ENCODE peak calls at places on chromosomes 13 and 19, in six cellular contexts. One of them, this sample, is unnamed.

GRCh38 chr19:48745208-48745995 is 1.3 kb downstream of the IZUMO1 start:
- DNase-seq in adrenal gland: peak; percentile 83
- DNase-seq in epithelial cell of esophagus: peak; percentile 74
- DNase-seq in heart left ventricle: peak; percentile 61
- DNase-seq in neural progenitor cell: peak; percentile 84
- DNase-seq in choroid plexus epithelial cell: peak; percentile 80
- DNase-seq in this sample: peak; percentile 65

GRCh38 chr19:19064811-19065745 is 1.3 kb downstream of the SLC25A42 start:
- DNase-seq in adrenal gland: no peak
- DNase-seq in epithelial cell of esophagus: no peak
- DNase-seq in heart left ventricle: no peak
- DNase-seq in neural progenitor cell: no peak
- DNase-seq in choroid plexus epithelial cell: peak; percentile 22
- DNase-seq in this sample: no peak

GRCh38 chr19:4369888-4370260 is 26.5 kb downstream of the MPND start:
- DNase-seq in adrenal gland: peak; percentile 62
- DNase-seq in epithelial cell of esophagus: peak; percentile 83
- DNase-seq in heart left ventricle: peak; percentile 51
- DNase-seq in neural progenitor cell: peak; percentile 59
- DNase-seq in choroid plexus epithelial cell: peak; percentile 32
- DNase-seq in this sample: no peak

GRCh38 chr13:40077396-40078027 is 422.1 kb downstream of the COG6 start:
- DNase-seq in adrenal gland: no peak
- DNase-seq in epithelial cell of esophagus: peak; percentile 84
- DNase-seq in heart left ventricle: no peak
- DNase-seq in neural progenitor cell: no peak
- DNase-seq in choroid plexus epithelial cell: no peak
- DNase-seq in this sample: no peak

GRCh38 chr19:55116232-55117062 is 990 bp downstream of the PPP1R12C start:
- DNase-seq in adrenal gland: peak; percentile 72
- DNase-seq in epithelial cell of esophagus: peak; percentile 47
- DNase-seq in heart left ventricle: peak; percentile 77
- DNase-seq in neural progenitor cell: peak; percentile 50
- DNase-seq in choroid plexus epithelial cell: peak; percentile 74
- DNase-seq in this sample: peak; percentile 73

GRCh38 chr19:7067716-7068115 is 1.8 kb upstream of the ZNF557 start:
- DNase-seq in adrenal gland: no peak
- DNase-seq in epithelial cell of esophagus: no peak
- DNase-seq in heart left ventricle: no peak
- DNase-seq in neural progenitor cell: no peak
- DNase-seq in choroid plexus epithelial cell: peak; percentile 33
- DNase-seq in this sample: no peak

GRCh38 chr19:18440936-18441803 is 3.2 kb upstream of the ISYNA1 start:
- DNase-seq in adrenal gland: peak; percentile 4
- DNase-seq in epithelial cell of esophagus: no peak
- DNase-seq in heart left ventricle: no peak
- DNase-seq in neural progenitor cell: no peak
- DNase-seq in choroid plexus epithelial cell: no peak
- DNase-seq in this sample: no peak

GRCh38 chr19:4800591-4801081 is 9.1 kb downstream of the FEM1A start:
- DNase-seq in adrenal gland: no peak
- DNase-seq in epithelial cell of esophagus: peak; percentile 96
- DNase-seq in heart left ventricle: peak; percentile 45
- DNase-seq in neural progenitor cell: no peak
- DNase-seq in choroid plexus epithelial cell: no peak
- DNase-seq in this sample: no peak

GRCh38 chr13:71828117-71828516 is 38.9 kb downstream of the DACH1 start:
- DNase-seq in adrenal gland: no peak
- DNase-seq in epithelial cell of esophagus: no peak
- DNase-seq in heart left ventricle: no peak
- DNase-seq in neural progenitor cell: no peak
- DNase-seq in choroid plexus epithelial cell: no peak
- DNase-seq in this sample: no peak

GRCh38 chr19:41323430-41324125 is 13.6 kb downstream of the CCDC97 start:
- DNase-seq in adrenal gland: peak; percentile 90
- DNase-seq in epithelial cell of esophagus: peak; percentile 70
- DNase-seq in heart left ventricle: peak; percentile 67
- DNase-seq in neural progenitor cell: no peak
- DNase-seq in choroid plexus epithelial cell: peak; percentile 98
- DNase-seq in this sample: peak; percentile 86

GRCh38 chr19:51417807-51418152 is 338 bp upstream of the SIGLEC10 start:
- DNase-seq in adrenal gland: no peak
- DNase-seq in epithelial cell of esophagus: no peak
- DNase-seq in heart left ventricle: no peak
- DNase-seq in neural progenitor cell: no peak
- DNase-seq in choroid plexus epithelial cell: no peak
- DNase-seq in this sample: no peak

GRCh38 chr19:42201489-42202289 is 15.8 kb downstream of the DEDD2 start:
- DNase-seq in adrenal gland: peak; percentile 40
- DNase-seq in epithelial cell of esophagus: no peak
- DNase-seq in heart left ventricle: peak; percentile 42
- DNase-seq in neural progenitor cell: no peak
- DNase-seq in choroid plexus epithelial cell: no peak
- DNase-seq in this sample: no peak

GRCh38 chr19:6041071-6041470 is 63.1 kb upstream of the RANBP3 start:
- DNase-seq in adrenal gland: no peak
- DNase-seq in epithelial cell of esophagus: no peak
- DNase-seq in heart left ventricle: no peak
- DNase-seq in neural progenitor cell: no peak
- DNase-seq in choroid plexus epithelial cell: no peak
- DNase-seq in this sample: no peak

GRCh38 chr19:33712268-33712667 is 84.4 kb upstream of the KCTD15 start:
- DNase-seq in adrenal gland: peak; percentile 11
- DNase-seq in epithelial cell of esophagus: no peak
- DNase-seq in heart left ventricle: no peak
- DNase-seq in neural progenitor cell: no peak
- DNase-seq in choroid plexus epithelial cell: no peak
- DNase-seq in this sample: no peak

GRCh38 chr19:38729653-38730469 is 14.4 kb downstream of the CAPN12 start:
- DNase-seq in adrenal gland: peak; percentile 82
- DNase-seq in epithelial cell of esophagus: peak; percentile 60
- DNase-seq in heart left ventricle: peak; percentile 72
- DNase-seq in neural progenitor cell: peak; percentile 88
- DNase-seq in choroid plexus epithelial cell: peak; percentile 59
- DNase-seq in this sample: peak; percentile 57

GRCh38 chr13:51913421-51914136 is 51.8 kb downstream of the CCDC70 start:
- DNase-seq in adrenal gland: no peak
- DNase-seq in epithelial cell of esophagus: no peak
- DNase-seq in heart left ventricle: no peak
- DNase-seq in neural progenitor cell: peak; percentile 60
- DNase-seq in choroid plexus epithelial cell: no peak
- DNase-seq in this sample: no peak
- TF ChIP-seq CTCF in adrenal gland: no peak
- TF ChIP-seq CTCF in epithelial cell of esophagus: no peak
- TF ChIP-seq CTCF in heart left ventricle: no peak
- TF ChIP-seq CTCF in neural progenitor cell: peak; percentile 44
- TF ChIP-seq CTCF in choroid plexus epithelial cell: peak; percentile 9
- TF ChIP-seq CTCF in this sample: no peak

GRCh38 chr19:58054792-58055482 is 4.1 kb upstream of the ZNF135 start:
- DNase-seq in adrenal gland: peak; percentile 33
- DNase-seq in epithelial cell of esophagus: no peak
- DNase-seq in heart left ventricle: peak; percentile 57
- DNase-seq in neural progenitor cell: peak; percentile 29
- DNase-seq in choroid plexus epithelial cell: peak; percentile 23
- DNase-seq in this sample: peak; percentile 31
- TF ChIP-seq CTCF in adrenal gland: no peak
- TF ChIP-seq CTCF in epithelial cell of esophagus: no peak
- TF ChIP-seq CTCF in heart left ventricle: no peak
- TF ChIP-seq CTCF in neural progenitor cell: no peak
- TF ChIP-seq CTCF in choroid plexus epithelial cell: peak; percentile 36
- TF ChIP-seq CTCF in this sample: peak; percentile 5

GRCh38 chr13:86447479-86447878 is 648.3 kb upstream of the SLITRK6 start:
- DNase-seq in adrenal gland: no peak
- DNase-seq in epithelial cell of esophagus: no peak
- DNase-seq in heart left ventricle: no peak
- DNase-seq in neural progenitor cell: no peak
- DNase-seq in choroid plexus epithelial cell: no peak
- DNase-seq in this sample: no peak
- TF ChIP-seq CTCF in adrenal gland: no peak
- TF ChIP-seq CTCF in epithelial cell of esophagus: no peak
- TF ChIP-seq CTCF in heart left ventricle: no peak
- TF ChIP-seq CTCF in neural progenitor cell: peak; percentile 28
- TF ChIP-seq CTCF in choroid plexus epithelial cell: no peak
- TF ChIP-seq CTCF in this sample: no peak

GRCh38 chr19:46693760-46694159 is 23.2 kb downstream of the PRKD2 start:
- DNase-seq in adrenal gland: no peak
- DNase-seq in epithelial cell of esophagus: no peak
- DNase-seq in heart left ventricle: no peak
- DNase-seq in neural progenitor cell: no peak
- DNase-seq in choroid plexus epithelial cell: no peak
- DNase-seq in this sample: no peak

GRCh38 chr19:46697142-46697960 is 19.6 kb downstream of the PRKD2 start:
- DNase-seq in adrenal gland: peak; percentile 94
- DNase-seq in epithelial cell of esophagus: peak; percentile 86
- DNase-seq in heart left ventricle: peak; percentile 85
- DNase-seq in neural progenitor cell: peak; percentile 97
- DNase-seq in choroid plexus epithelial cell: peak; percentile 85
- DNase-seq in this sample: peak; percentile 90

GRCh38 chr19:46696052-46696451 is 20.9 kb downstream of the PRKD2 start:
- DNase-seq in adrenal gland: no peak
- DNase-seq in epithelial cell of esophagus: no peak
- DNase-seq in heart left ventricle: no peak
- DNase-seq in neural progenitor cell: no peak
- DNase-seq in choroid plexus epithelial cell: no peak
- DNase-seq in this sample: no peak

GRCh38 chr19:46700704-46701103 is 16.2 kb downstream of the PRKD2 start:
- DNase-seq in adrenal gland: no peak
- DNase-seq in epithelial cell of esophagus: no peak
- DNase-seq in heart left ventricle: no peak
- DNase-seq in neural progenitor cell: no peak
- DNase-seq in choroid plexus epithelial cell: no peak
- DNase-seq in this sample: no peak

DNA sequence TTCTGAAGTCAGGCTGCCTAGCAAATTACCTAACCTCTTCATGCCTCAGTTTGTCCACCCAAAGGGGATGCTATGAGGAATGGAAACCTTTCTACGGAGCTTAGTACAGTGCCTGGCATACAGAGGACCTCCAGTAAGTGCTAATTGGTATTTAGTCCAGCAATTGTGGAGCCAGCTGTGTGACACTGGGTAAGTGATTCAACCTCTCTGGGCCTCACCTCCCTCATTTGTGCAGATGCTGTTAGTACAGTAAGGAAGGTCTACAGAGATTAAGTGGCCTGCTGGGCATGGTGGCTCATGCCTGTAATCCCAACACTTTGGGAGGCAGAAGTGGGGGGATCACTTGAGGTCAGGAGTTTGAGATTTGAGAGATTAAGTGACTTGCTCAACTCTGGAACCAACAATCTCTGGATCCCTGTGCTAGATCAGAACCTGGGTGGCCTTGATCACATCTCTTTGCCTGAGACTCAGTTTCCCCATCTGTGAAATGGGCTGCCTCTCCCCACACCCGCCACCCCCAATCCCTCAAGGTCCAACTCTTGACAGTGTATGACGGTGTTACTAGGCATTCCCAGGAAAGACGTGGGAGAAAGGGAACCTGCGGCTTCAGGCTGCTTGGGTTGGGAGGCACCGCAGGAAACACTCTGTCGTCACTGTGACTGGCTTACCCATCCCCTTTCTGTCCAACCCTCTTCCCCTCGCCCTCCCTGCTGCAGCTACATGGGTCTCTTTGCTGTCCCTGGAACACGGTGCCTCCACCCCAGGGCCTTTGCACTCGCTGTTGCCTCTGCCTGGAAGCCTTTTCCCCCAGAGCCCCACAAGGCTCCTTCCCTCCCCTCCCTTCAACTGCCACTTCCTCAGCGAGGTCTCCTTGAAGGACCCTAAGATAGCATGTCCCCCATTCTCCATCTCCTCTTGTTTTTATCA is 18.3 kb downstream of the PRKD2 start:
- DNase-seq in adrenal gland: no peak
- DNase-seq in epithelial cell of esophagus: no peak
- DNase-seq in heart left ventricle: no peak
- DNase-seq in neural progenitor cell: no peak
- DNase-seq in choroid plexus epithelial cell: no peak
- DNase-seq in this sample: no peak
- TF ChIP-seq CTCF in adrenal gland: no peak
- TF ChIP-seq CTCF in epithelial cell of esophagus: no peak
- TF ChIP-seq CTCF in heart left ventricle: no peak
- TF ChIP-seq CTCF in neural progenitor cell: no peak
- TF ChIP-seq CTCF in choroid plexus epithelial cell: no peak
- TF ChIP-seq CTCF in this sample: no peak

GRCh38 chr19:35555301-35556005 is 8.0 kb downstream of the ATP4A start:
- DNase-seq in adrenal gland: no peak
- DNase-seq in epithelial cell of esophagus: no peak
- DNase-seq in heart left ventricle: no peak
- DNase-seq in neural progenitor cell: peak; percentile 75
- DNase-seq in choroid plexus epithelial cell: peak; percentile 42
- DNase-seq in this sample: no peak
- TF ChIP-seq CTCF in adrenal gland: no peak
- TF ChIP-seq CTCF in epithelial cell of esophagus: no peak
- TF ChIP-seq CTCF in heart left ventricle: no peak
- TF ChIP-seq CTCF in neural progenitor cell: peak; percentile 57
- TF ChIP-seq CTCF in choroid plexus epithelial cell: peak; percentile 44
- TF ChIP-seq CTCF in this sample: no peak

DNA sequence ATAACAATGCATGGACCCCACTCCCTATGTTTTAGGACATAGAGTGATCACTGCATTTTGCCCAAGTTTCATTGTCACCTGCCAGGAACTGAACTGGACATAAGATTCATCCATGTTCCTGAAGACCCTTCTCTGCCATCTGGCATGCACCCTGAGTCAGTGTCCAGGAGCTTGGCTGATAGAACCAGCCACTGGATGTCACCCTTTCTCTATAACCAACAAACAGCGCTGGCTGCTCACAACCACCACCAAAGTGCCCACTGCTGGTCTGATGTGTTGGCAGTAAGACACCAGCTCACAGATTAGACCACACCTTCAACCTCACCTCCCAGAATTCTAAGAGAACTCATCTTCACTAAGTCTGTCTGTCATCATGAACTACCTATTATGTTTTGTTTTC is 333.4 kb downstream of the ITGBL1 start:
- DNase-seq in adrenal gland: no peak
- DNase-seq in epithelial cell of esophagus: peak; percentile 42
- DNase-seq in heart left ventricle: peak; percentile 21
- DNase-seq in neural progenitor cell: peak; percentile 64
- DNase-seq in choroid plexus epithelial cell: peak; percentile 76
- DNase-seq in this sample: no peak
- TF ChIP-seq CTCF in adrenal gland: no peak
- TF ChIP-seq CTCF in epithelial cell of esophagus: peak; percentile 43
- TF ChIP-seq CTCF in heart left ventricle: no peak
- TF ChIP-seq CTCF in neural progenitor cell: peak; percentile 58
- TF ChIP-seq CTCF in choroid plexus epithelial cell: peak; percentile 85
- TF ChIP-seq CTCF in this sample: no peak

DNA sequence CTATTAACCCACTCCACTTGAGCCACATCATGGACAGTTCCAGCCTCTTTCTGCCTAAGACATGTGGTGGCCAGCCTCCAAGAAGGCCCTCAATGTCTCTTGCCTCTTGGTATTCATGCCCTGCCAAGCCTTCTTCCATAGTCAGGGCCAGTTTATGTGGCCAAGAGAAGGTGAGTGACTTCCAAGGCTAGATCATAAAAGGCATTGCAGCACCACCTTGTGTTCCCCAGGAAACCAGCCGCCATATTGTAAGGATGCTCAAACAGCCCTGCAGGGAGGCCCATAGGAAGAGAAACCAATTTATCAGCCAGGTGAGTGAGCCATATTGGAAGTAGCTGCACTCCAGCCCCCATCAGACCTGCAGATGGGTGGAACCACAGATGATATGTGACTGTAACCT is 12.3 kb upstream of the DNMT1 start:
- DNase-seq in adrenal gland: no peak
- DNase-seq in epithelial cell of esophagus: no peak
- DNase-seq in heart left ventricle: no peak
- DNase-seq in neural progenitor cell: no peak
- DNase-seq in choroid plexus epithelial cell: no peak
- DNase-seq in this sample: no peak
- TF ChIP-seq CTCF in adrenal gland: no peak
- TF ChIP-seq CTCF in epithelial cell of esophagus: no peak
- TF ChIP-seq CTCF in heart left ventricle: no peak
- TF ChIP-seq CTCF in neural progenitor cell: no peak
- TF ChIP-seq CTCF in choroid plexus epithelial cell: peak; percentile 6
- TF ChIP-seq CTCF in this sample: no peak